ENCODE peak calls at places on chromosomes 12 and 14, in ten cellular contexts. One of them, this sample, is unnamed.

GRCh38 chr12:62292761-62293446 is 32.7 kb downstream of the USP15 start:
- DNase-seq in Peyer's patch: no peak
- DNase-seq in stomach: no peak
- DNase-seq in gastrocnemius medialis: no peak
- DNase-seq in suprapubic skin: no peak
- DNase-seq in endothelial cell of umbilical vein: no peak
- DNase-seq in heart left ventricle: no peak
- DNase-seq in transverse colon: no peak
- DNase-seq in testis: no peak
- DNase-seq in adrenal gland: no peak
- DNase-seq in this sample: no peak

GRCh38 chr14:38546932-38547551 is 291.1 kb upstream of the CLEC14A start:
- DNase-seq in gastrocnemius medialis: no peak
- DNase-seq in adrenal gland: no peak
- DNase-seq in endothelial cell of umbilical vein: no peak
- DNase-seq in testis: no peak
- DNase-seq in transverse colon: no peak
- DNase-seq in Peyer's patch: no peak
- DNase-seq in stomach: no peak
- DNase-seq in suprapubic skin: no peak
- DNase-seq in heart left ventricle: no peak
- DNase-seq in this sample: no peak

GRCh38 chr12:27652174-27652763 is 44.0 kb upstream of the REP15 start:
- DNase-seq in transverse colon: peak; percentile 27
- DNase-seq in Peyer's patch: no peak
- DNase-seq in stomach: peak; percentile 44
- DNase-seq in testis: peak; percentile 84
- DNase-seq in heart left ventricle: no peak
- DNase-seq in gastrocnemius medialis: no peak
- DNase-seq in suprapubic skin: no peak
- DNase-seq in adrenal gland: peak; percentile 76
- DNase-seq in endothelial cell of umbilical vein: peak; percentile 86
- DNase-seq in this sample: peak; percentile 84

GRCh38 chr14:94823556-94824341 is 53.8 kb upstream of the GSC start:
- DNase-seq in heart left ventricle: no peak
- DNase-seq in gastrocnemius medialis: no peak
- DNase-seq in Peyer's patch: no peak
- DNase-seq in endothelial cell of umbilical vein: no peak
- DNase-seq in testis: no peak
- DNase-seq in transverse colon: no peak
- DNase-seq in adrenal gland: no peak
- DNase-seq in stomach: no peak
- DNase-seq in suprapubic skin: no peak
- DNase-seq in this sample: no peak

GRCh38 chr12:49019435-49020317 is 1.1 kb upstream of the PRKAG1 start:
- DNase-seq in adrenal gland: peak; percentile 74
- DNase-seq in endothelial cell of umbilical vein: peak; percentile 47
- DNase-seq in transverse colon: peak; percentile 38
- DNase-seq in stomach: no peak
- DNase-seq in gastrocnemius medialis: no peak
- DNase-seq in testis: no peak
- DNase-seq in heart left ventricle: no peak
- DNase-seq in Peyer's patch: no peak
- DNase-seq in suprapubic skin: peak; percentile 67
- DNase-seq in this sample: peak; percentile 23

GRCh38 chr14:31024577-31025334 is 693 bp upstream of the AP4S1 start:
- DNase-seq in testis: no peak
- DNase-seq in heart left ventricle: no peak
- DNase-seq in adrenal gland: no peak
- DNase-seq in stomach: no peak
- DNase-seq in gastrocnemius medialis: no peak
- DNase-seq in endothelial cell of umbilical vein: peak; percentile 59
- DNase-seq in Peyer's patch: no peak
- DNase-seq in suprapubic skin: no peak
- DNase-seq in transverse colon: no peak
- DNase-seq in this sample: peak; percentile 41

GRCh38 chr14:29054119-29054518 is 287.5 kb downstream of the FOXG1 start:
- DNase-seq in stomach: no peak
- DNase-seq in heart left ventricle: no peak
- DNase-seq in suprapubic skin: no peak
- DNase-seq in testis: no peak
- DNase-seq in Peyer's patch: no peak
- DNase-seq in transverse colon: no peak
- DNase-seq in endothelial cell of umbilical vein: no peak
- DNase-seq in gastrocnemius medialis: no peak
- DNase-seq in adrenal gland: no peak
- DNase-seq in this sample: peak; percentile 7

GRCh38 chr14:92584856-92585255 is 71.3 kb downstream of the RIN3 start:
- DNase-seq in heart left ventricle: no peak
- DNase-seq in testis: no peak
- DNase-seq in suprapubic skin: no peak
- DNase-seq in Peyer's patch: no peak
- DNase-seq in transverse colon: no peak
- DNase-seq in adrenal gland: no peak
- DNase-seq in gastrocnemius medialis: no peak
- DNase-seq in stomach: no peak
- DNase-seq in endothelial cell of umbilical vein: no peak
- DNase-seq in this sample: no peak

GRCh38 chr12:104643921-104644669 is 187.3 kb downstream of the CHST11 start:
- DNase-seq in suprapubic skin: no peak
- DNase-seq in gastrocnemius medialis: peak; percentile 26
- DNase-seq in adrenal gland: no peak
- DNase-seq in endothelial cell of umbilical vein: peak; percentile 23
- DNase-seq in heart left ventricle: no peak
- DNase-seq in testis: no peak
- DNase-seq in transverse colon: peak; percentile 61
- DNase-seq in stomach: peak; percentile 68
- DNase-seq in Peyer's patch: no peak
- DNase-seq in this sample: no peak

GRCh38 chr14:55158412-55158811 is 29.4 kb downstream of the LGALS3 start:
- DNase-seq in adrenal gland: no peak
- DNase-seq in Peyer's patch: no peak
- DNase-seq in gastrocnemius medialis: no peak
- DNase-seq in suprapubic skin: no peak
- DNase-seq in testis: no peak
- DNase-seq in stomach: no peak
- DNase-seq in endothelial cell of umbilical vein: no peak
- DNase-seq in heart left ventricle: no peak
- DNase-seq in transverse colon: no peak
- DNase-seq in this sample: no peak

GRCh38 chr12:6268484-6269157 is 41.9 kb upstream of the PLEKHG6 start:
- DNase-seq in Peyer's patch: peak; percentile 34
- DNase-seq in adrenal gland: no peak
- DNase-seq in stomach: no peak
- DNase-seq in endothelial cell of umbilical vein: no peak
- DNase-seq in transverse colon: no peak
- DNase-seq in heart left ventricle: no peak
- DNase-seq in testis: no peak
- DNase-seq in suprapubic skin: no peak
- DNase-seq in gastrocnemius medialis: no peak
- DNase-seq in this sample: no peak

GRCh38 chr12:90460681-90461080 is 494.3 kb downstream of the CCER1 start:
- DNase-seq in suprapubic skin: no peak
- DNase-seq in transverse colon: no peak
- DNase-seq in Peyer's patch: no peak
- DNase-seq in heart left ventricle: no peak
- DNase-seq in testis: no peak
- DNase-seq in adrenal gland: no peak
- DNase-seq in endothelial cell of umbilical vein: no peak
- DNase-seq in stomach: no peak
- DNase-seq in gastrocnemius medialis: no peak
- DNase-seq in this sample: no peak

GRCh38 chr14:76574416-76574815 is 186.9 kb upstream of the VASH1 start:
- DNase-seq in transverse colon: no peak
- DNase-seq in suprapubic skin: no peak
- DNase-seq in Peyer's patch: no peak
- DNase-seq in testis: no peak
- DNase-seq in gastrocnemius medialis: no peak
- DNase-seq in adrenal gland: no peak
- DNase-seq in endothelial cell of umbilical vein: no peak
- DNase-seq in stomach: no peak
- DNase-seq in heart left ventricle: no peak
- DNase-seq in this sample: no peak

GRCh38 chr14:95314609-95315008 is 5.1 kb downstream of the CLMN start:
- DNase-seq in adrenal gland: peak; percentile 72
- DNase-seq in Peyer's patch: no peak
- DNase-seq in gastrocnemius medialis: no peak
- DNase-seq in suprapubic skin: no peak
- DNase-seq in endothelial cell of umbilical vein: no peak
- DNase-seq in testis: no peak
- DNase-seq in transverse colon: peak; percentile 42
- DNase-seq in heart left ventricle: no peak
- DNase-seq in stomach: peak; percentile 49
- DNase-seq in this sample: no peak

GRCh38 chr12:13027032-13027431 is 17.1 kb upstream of the FAM234B start:
- DNase-seq in gastrocnemius medialis: no peak
- DNase-seq in heart left ventricle: no peak
- DNase-seq in adrenal gland: no peak
- DNase-seq in endothelial cell of umbilical vein: no peak
- DNase-seq in testis: no peak
- DNase-seq in transverse colon: no peak
- DNase-seq in suprapubic skin: no peak
- DNase-seq in Peyer's patch: no peak
- DNase-seq in stomach: no peak
- DNase-seq in this sample: no peak

GRCh38 chr14:68886109-68886434 is 93.0 kb downstream of the ACTN1 start:
- DNase-seq in suprapubic skin: no peak
- DNase-seq in Peyer's patch: no peak
- DNase-seq in gastrocnemius medialis: no peak
- DNase-seq in testis: no peak
- DNase-seq in stomach: no peak
- DNase-seq in heart left ventricle: no peak
- DNase-seq in adrenal gland: no peak
- DNase-seq in transverse colon: no peak
- DNase-seq in endothelial cell of umbilical vein: peak; percentile 24
- DNase-seq in this sample: no peak

GRCh38 chr14:68890173-68890931 is 88.8 kb downstream of the ACTN1 start:
- DNase-seq in suprapubic skin: peak; percentile 39
- DNase-seq in Peyer's patch: peak; percentile 34
- DNase-seq in heart left ventricle: no peak
- DNase-seq in stomach: no peak
- DNase-seq in gastrocnemius medialis: no peak
- DNase-seq in testis: no peak
- DNase-seq in transverse colon: no peak
- DNase-seq in adrenal gland: no peak
- DNase-seq in endothelial cell of umbilical vein: no peak
- DNase-seq in this sample: no peak

GRCh38 chr14:68888025-68888850 is 90.9 kb downstream of the ACTN1 start:
- DNase-seq in gastrocnemius medialis: no peak
- DNase-seq in endothelial cell of umbilical vein: no peak
- DNase-seq in heart left ventricle: peak; percentile 49
- DNase-seq in testis: no peak
- DNase-seq in suprapubic skin: no peak
- DNase-seq in transverse colon: no peak
- DNase-seq in stomach: no peak
- DNase-seq in adrenal gland: no peak
- DNase-seq in Peyer's patch: peak; percentile 27
- DNase-seq in this sample: no peak

GRCh38 chr14:68891851-68892660 is 87.0 kb downstream of the ACTN1 start:
- DNase-seq in transverse colon: no peak
- DNase-seq in heart left ventricle: no peak
- DNase-seq in Peyer's patch: peak; percentile 37
- DNase-seq in gastrocnemius medialis: no peak
- DNase-seq in endothelial cell of umbilical vein: no peak
- DNase-seq in adrenal gland: no peak
- DNase-seq in suprapubic skin: peak; percentile 54
- DNase-seq in stomach: no peak
- DNase-seq in testis: no peak
- DNase-seq in this sample: peak; percentile 80

DNA sequence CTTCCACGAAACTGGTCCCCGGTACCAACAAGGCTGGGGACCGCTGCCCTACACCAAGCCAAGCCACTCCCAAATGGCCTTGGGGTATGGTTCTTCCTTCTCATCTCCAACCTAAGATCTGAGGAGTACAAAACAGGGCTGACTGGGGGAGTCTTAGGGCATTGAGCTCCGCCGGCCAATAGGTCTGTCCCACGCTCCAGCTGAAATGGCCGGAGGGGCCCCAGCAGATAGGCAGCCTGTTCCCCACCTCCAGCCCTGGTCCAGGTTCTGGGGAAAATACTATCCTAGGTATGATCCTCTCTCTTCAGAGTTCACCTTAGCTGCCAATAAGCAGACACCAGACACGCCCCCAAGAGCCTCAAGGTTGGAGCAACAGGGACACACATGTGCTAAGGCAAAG is 90.2 kb downstream of the ACTN1 start:
- DNase-seq in gastrocnemius medialis: no peak
- DNase-seq in transverse colon: no peak
- DNase-seq in testis: no peak
- DNase-seq in heart left ventricle: no peak
- DNase-seq in adrenal gland: no peak
- DNase-seq in suprapubic skin: peak; percentile 44
- DNase-seq in stomach: no peak
- DNase-seq in Peyer's patch: peak; percentile 22
- DNase-seq in endothelial cell of umbilical vein: no peak
- DNase-seq in this sample: no peak
- H3K36me3 ChIP-seq in gastrocnemius medialis: no peaks in the 10 kb centered on the region
- H3K36me3 ChIP-seq in transverse colon: peaks cover 59% of the 10 kb centered on the region
- H3K36me3 ChIP-seq in testis: no peaks in the 10 kb centered on the region
- H3K36me3 ChIP-seq in heart left ventricle: peaks cover 17% of the 10 kb centered on the region
- H3K36me3 ChIP-seq in adrenal gland: peaks cover 86% of the 10 kb centered on the region
- H3K36me3 ChIP-seq in suprapubic skin: peaks cover 88% of the 10 kb centered on the region
- H3K36me3 ChIP-seq in stomach: peaks cover 93% of the 10 kb centered on the region
- H3K36me3 ChIP-seq in Peyer's patch: peaks cover 70% of the 10 kb centered on the region
- H3K36me3 ChIP-seq in endothelial cell of umbilical vein: peaks cover 74% of the 10 kb centered on the region
- H3K36me3 ChIP-seq in this sample: peaks cover 82% of the 10 kb centered on the region

GRCh38 chr14:105931808-105932483 is 405.6 kb downstream of the TMEM121 start:
- DNase-seq in endothelial cell of umbilical vein: no peak
- DNase-seq in stomach: peak; percentile 9
- DNase-seq in testis: no peak
- DNase-seq in gastrocnemius medialis: no peak
- DNase-seq in transverse colon: no peak
- DNase-seq in suprapubic skin: no peak
- DNase-seq in adrenal gland: peak; percentile 60
- DNase-seq in Peyer's patch: no peak
- DNase-seq in heart left ventricle: no peak
- DNase-seq in this sample: no peak
- TF ChIP-seq POLR2A in endothelial cell of umbilical vein: no peak
- TF ChIP-seq POLR2A in stomach: no peak
- TF ChIP-seq POLR2A in testis: no peak
- TF ChIP-seq POLR2A in gastrocnemius medialis: no peak
- TF ChIP-seq POLR2A in transverse colon: no peak
- TF ChIP-seq POLR2A in suprapubic skin: no peak
- TF ChIP-seq POLR2A in adrenal gland: no peak
- TF ChIP-seq POLR2A in Peyer's patch: no peak
- TF ChIP-seq POLR2A in heart left ventricle: no peak
- TF ChIP-seq POLR2A in this sample: no peak

GRCh38 chr14:102353126-102353619 is 9.5 kb downstream of the CINP start:
- DNase-seq in Peyer's patch: no peak
- DNase-seq in heart left ventricle: no peak
- DNase-seq in stomach: peak; percentile 29
- DNase-seq in gastrocnemius medialis: no peak
- DNase-seq in suprapubic skin: no peak
- DNase-seq in endothelial cell of umbilical vein: no peak
- DNase-seq in transverse colon: no peak
- DNase-seq in testis: no peak
- DNase-seq in adrenal gland: no peak
- DNase-seq in this sample: no peak
- H3K36me3 ChIP-seq in Peyer's patch: peaks cover 95% of the 10 kb centered on the region
- H3K36me3 ChIP-seq in heart left ventricle: peaks cover 24% of the 10 kb centered on the region
- H3K36me3 ChIP-seq in stomach: peaks cover 91% of the 10 kb centered on the region
- H3K36me3 ChIP-seq in gastrocnemius medialis: no peaks in the 10 kb centered on the region
- H3K36me3 ChIP-seq in suprapubic skin: peaks cover 87% of the 10 kb centered on the region
- H3K36me3 ChIP-seq in endothelial cell of umbilical vein: peaks cover 11% of the 10 kb centered on the region
- H3K36me3 ChIP-seq in transverse colon: peaks cover 53% of the 10 kb centered on the region
- H3K36me3 ChIP-seq in testis: no peaks in the 10 kb centered on the region
- H3K36me3 ChIP-seq in adrenal gland: peaks cover 73% of the 10 kb centered on the region
- H3K36me3 ChIP-seq in this sample: peaks cover 42% of the 10 kb centered on the region

GRCh38 chr12:41932470-41932991 is 212.1 kb downstream of the GXYLT1 start:
- DNase-seq in suprapubic skin: peak; percentile 74
- DNase-seq in testis: peak; percentile 66
- DNase-seq in transverse colon: peak; percentile 28
- DNase-seq in endothelial cell of umbilical vein: peak; percentile 90
- DNase-seq in gastrocnemius medialis: peak; percentile 37
- DNase-seq in stomach: peak; percentile 63
- DNase-seq in Peyer's patch: peak; percentile 62
- DNase-seq in heart left ventricle: peak; percentile 83
- DNase-seq in adrenal gland: peak; percentile 66
- DNase-seq in this sample: no peak
- TF ChIP-seq POLR2A in suprapubic skin: no peak
- TF ChIP-seq POLR2A in testis: no peak
- TF ChIP-seq POLR2A in transverse colon: no peak
- TF ChIP-seq POLR2A in endothelial cell of umbilical vein: no peak
- TF ChIP-seq POLR2A in gastrocnemius medialis: no peak
- TF ChIP-seq POLR2A in stomach: no peak
- TF ChIP-seq POLR2A in Peyer's patch: no peak
- TF ChIP-seq POLR2A in heart left ventricle: no peak
- TF ChIP-seq POLR2A in adrenal gland: no peak
- TF ChIP-seq POLR2A in this sample: no peak